ENCODE peak calls at places on chromosomes 16 and 17, in five cellular contexts. F is aorta, K is psoas muscle, M is small intestine, D is adrenal gland. R is an unnamed sample. For H3K4me1, the result is how much of the 10 kb centered on the place peaks cover.

GRCh38 chr16:27242398-27242797 is 26.2 kb downstream of the NSMCE1 start:
- DNase-seq in F (peak), K (no peak), M (no peak), D (no peak), R (no peak)

GRCh38 chr16:23406546-23407240 is 46.3 kb downstream of the COG7 start:
- DNase-seq in F (no peak), K (no peak), M (no peak), D (no peak), R (no peak)

GRCh38 chr17:77437017-77437416 is 296.2 kb downstream of the SEC14L1 start:
- DNase-seq in F (peak), K (peak), M (no peak), D (peak), R (no peak)

GRCh38 chr16:80586476-80586875 is 45.7 kb downstream of the DYNLRB2 start:
- DNase-seq in F (no peak), K (no peak), M (no peak), D (no peak), R (no peak)

GRCh38 chr16:56513972-56514371 is 5.9 kb downstream of the BBS2 start:
- DNase-seq in F (no peak), K (no peak), M (peak), D (peak), R (peak)

GRCh38 chr16:72905581-72905980 is 142.3 kb downstream of the ZFHX3 start:
- DNase-seq in F (no peak), K (no peak), M (no peak), D (no peak), R (no peak)

GRCh38 chr17:59311051-59311468 is 20.4 kb upstream of the YPEL2 start:
- DNase-seq in F (no peak), K (no peak), M (peak), D (peak), R (peak)

GRCh38 chr17:27873746-27874145 is 19.4 kb downstream of the LYRM9 start:
- DNase-seq in F (no peak), K (no peak), M (no peak), D (no peak), R (no peak)

GRCh38 chr16:84461504-84462295 is 42.8 kb downstream of the MEAK7 start:
- DNase-seq in F (no peak), K (no peak), M (no peak), D (no peak), R (no peak)

GRCh38 chr17:30064738-30065137 is 51.9 kb upstream of the NSRP1 start:
- DNase-seq in F (no peak), K (no peak), M (no peak), D (no peak), R (no peak)

GRCh38 chr17:28712705-28713415 is 1.2 kb upstream of the PROCA1 start:
- DNase-seq in F (peak), K (no peak), M (no peak), D (no peak), R (no peak)

GRCh38 chr17:16255481-16255901 is 38.5 kb downstream of the PIGL start:
- DNase-seq in F (peak), K (peak), M (peak), D (peak), R (peak)

GRCh38 chr17:56045907-56046306 is 107.4 kb upstream of the ANKFN1 start:
- DNase-seq in F (no peak), K (no peak), M (no peak), D (no peak), R (no peak)

GRCh38 chr17:2233441-2233947 is 70.1 kb downstream of the SMG6 start:
- DNase-seq in F (no peak), K (peak), M (no peak), D (no peak), R (no peak)

GRCh38 chr16:68283346-68283745 is 19.0 kb downstream of the SLC7A6 start:
- DNase-seq in F (no peak), K (no peak), M (no peak), D (no peak), R (no peak)

GRCh38 chr16:81237282-81237681 is 1.2 kb upstream of the BCO1 start:
- DNase-seq in F (no peak), K (peak), M (peak), D (no peak), R (peak)

GRCh38 chr16:30977502-30977901 is 7.5 kb upstream of the HSD3B7 start:
- DNase-seq in F (no peak), K (no peak), M (no peak), D (no peak), R (no peak)

GRCh38 chr16:56355221-56355620 is 70.1 kb downstream of the AMFR start:
- DNase-seq in F (no peak), K (no peak), M (no peak), D (no peak), R (peak)

GRCh38 chr17:64002658-64003525 is 4.7 kb downstream of the PRR29 start:
- DNase-seq in F (peak), K (no peak), M (no peak), D (peak), R (no peak)
- H3K4me1 ChIP-seq in F (under half), K (under half), M (under half), D (under half), R (under half)

GRCh38 chr16:66265106-66265415 is 101.4 kb upstream of the CDH5 start:
- DNase-seq in F (no peak), K (no peak), M (no peak), D (no peak), R (no peak)

GRCh38 chr16:66262253-66263167 is 104.0 kb upstream of the CDH5 start:
- DNase-seq in F (peak), K (peak), M (no peak), D (no peak), R (peak)

GRCh38 chr16:66263168-66263972 is 103.1 kb upstream of the CDH5 start:
- DNase-seq in F (no peak), K (no peak), M (no peak), D (no peak), R (no peak)

GRCh38 chr16:66264311-66265105 is 102.0 kb upstream of the CDH5 start:
- DNase-seq in F (no peak), K (no peak), M (no peak), D (peak), R (peak)

DNA sequence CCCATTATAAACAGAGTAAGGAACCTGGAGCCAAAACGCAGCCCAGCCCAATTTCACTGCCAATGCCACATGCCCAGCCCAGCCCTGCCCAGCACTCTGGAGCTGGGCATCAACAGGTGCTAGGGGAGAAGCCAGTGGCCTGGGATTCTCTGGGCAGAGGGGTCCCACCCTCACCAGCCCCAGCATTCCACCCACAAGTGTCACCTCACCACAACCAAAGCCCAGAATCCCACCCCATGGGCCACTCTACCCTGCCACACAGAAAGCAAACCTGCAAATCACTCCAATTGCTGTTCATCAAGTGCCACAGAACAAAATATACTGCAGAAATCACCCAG is 102.5 kb upstream of the CDH5 start:
- DNase-seq in F (no peak), K (no peak), M (no peak), D (no peak), R (no peak)
- H3K4me1 ChIP-seq in F (under half), K (under half), M (under half), D (under half), R (under half)

GRCh38 chr16:86576591-86577313 is 1.6 kb upstream of the FOXL1 start:
- DNase-seq in F (no peak), K (no peak), M (no peak), D (no peak), R (no peak)

GRCh38 chr16:86578499-86579267 is at the start of gene FOXL1:
- DNase-seq in F (peak), K (no peak), M (no peak), D (no peak), R (no peak)

GRCh38 chr16:86575754-86576557 is 2.4 kb upstream of the FOXL1 start:
- DNase-seq in F (peak), K (peak), M (peak), D (peak), R (peak)

GRCh38 chr16:86578056-86578455 is 293 bp upstream of the FOXL1 start:
- DNase-seq in F (no peak), K (no peak), M (no peak), D (no peak), R (no peak)

DNA sequence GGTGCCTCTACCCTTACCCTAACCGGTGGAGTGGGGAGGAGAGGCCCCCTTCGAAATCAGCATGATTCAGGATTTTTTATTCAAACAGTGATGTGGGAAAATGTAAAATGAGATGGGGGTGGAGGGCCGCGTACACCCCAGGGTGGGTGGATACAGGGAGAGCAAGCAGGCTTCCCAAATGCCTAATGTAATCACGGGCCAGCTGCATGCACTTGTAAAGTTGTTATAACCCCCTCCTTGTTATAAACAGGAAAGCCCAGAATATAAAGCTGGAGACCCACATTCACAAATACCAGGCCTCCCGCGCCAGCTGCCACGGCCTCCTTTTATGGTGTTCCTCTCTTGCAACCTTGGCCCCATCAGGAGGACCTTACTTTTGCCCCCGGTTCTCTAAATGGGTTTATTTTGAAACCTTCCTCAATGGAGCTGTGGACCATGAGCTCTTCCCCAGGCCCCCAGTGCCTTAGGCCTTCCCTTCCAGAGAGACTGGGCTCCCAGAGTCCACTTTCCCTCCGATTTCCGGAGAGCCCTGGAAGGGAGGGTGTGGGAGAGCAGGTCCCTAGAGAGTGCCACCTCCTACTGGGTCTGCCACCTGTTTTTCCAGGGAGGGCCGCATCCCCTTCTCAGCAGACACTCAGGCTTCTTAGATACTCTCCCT is 906 bp upstream of the FOXL1 start:
- DNase-seq in F (no peak), K (no peak), M (no peak), D (no peak), R (no peak)
- H3K4me1 ChIP-seq in F (under half), K (under half), M (under half), D (under half), R (under half)

GRCh38 chr16:75389096-75389692 is 44.1 kb downstream of the CFDP1 start:
- DNase-seq in F (no peak), K (no peak), M (no peak), D (no peak), R (no peak)
- H3K4me1 ChIP-seq in F (under half), K (under half), M (under half), D (under half), R (under half)

DNA sequence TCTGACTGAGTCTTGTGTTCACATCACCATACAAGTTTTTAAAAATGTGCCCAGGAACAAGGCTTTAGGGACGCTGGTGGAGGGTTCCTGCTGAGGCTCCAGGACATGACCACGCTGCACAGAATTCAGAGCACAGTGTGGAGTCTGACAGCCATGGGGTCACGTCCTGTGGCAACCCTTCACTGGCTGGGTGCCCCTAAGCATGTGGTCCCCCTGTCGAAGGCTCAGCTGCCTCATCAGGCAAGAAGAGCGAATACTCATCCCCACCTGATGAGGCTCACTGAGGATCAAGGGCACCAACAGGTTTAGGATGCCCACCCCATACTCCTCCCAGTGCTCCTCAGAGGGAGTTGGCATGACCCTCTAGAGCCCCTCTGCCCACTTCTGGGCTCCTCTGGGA is 5.9 kb downstream of the PNMT start:
- DNase-seq in F (no peak), K (no peak), M (no peak), D (no peak), R (no peak)
- H3K4me1 ChIP-seq in F (under half), K (half or more), M (under half), D (under half), R (under half)

GRCh38 chr16:85611455-85612190 is 1.5 kb upstream of the GSE1 start:
- DNase-seq in F (peak), K (peak), M (peak), D (peak), R (peak)
- H3K4me1 ChIP-seq in F (under half), K (half or more), M (under half), D (half or more), R (under half)

R was measured in uterus.